ENCODE peak calls at places on chromosomes 12 and 14, in eight cellular contexts. M is transverse colon, I is GM12878, P is body of pancreas, J is uterus, K is IMR-90, B is HCT116, Q is A549. D is an unnamed sample.

GRCh38 chr12:7716391-7716790 is 5.2 kb downstream of the DPPA3 start:
- DNase-seq in M (no peak), I (no peak), P (no peak), J (no peak), K (no peak), B (peak; percentile 19), Q (peak; percentile 38), D (no peak)

GRCh38 chr12:110371408-110372055 is 32.0 kb downstream of the ANAPC7 start:
- DNase-seq in M (no peak), I (peak; percentile 57), P (no peak), J (peak; percentile 44), K (no peak), B (no peak), Q (no peak), D (no peak)

GRCh38 chr12:27868165-27868564 is 88.1 kb upstream of the MANSC4 start:
- DNase-seq in M (no peak), I (no peak), P (no peak), J (no peak), K (peak; percentile 93), B (no peak), Q (no peak), D (no peak)

GRCh38 chr12:2198088-2198501 is 145.3 kb downstream of the CACNA1C start:
- DNase-seq in M (no peak), I (no peak), P (no peak), J (peak; percentile 60), K (peak; percentile 64), B (peak; percentile 42), Q (no peak), D (peak; percentile 79)

GRCh38 chr12:115088995-115089841 is 405.2 kb upstream of the TBX3 start:
- DNase-seq in M (no peak), I (no peak), P (no peak), J (no peak), K (no peak), B (no peak), Q (no peak), D (no peak)

GRCh38 chr12:68336754-68337343 is 4.7 kb upstream of the MDM1 start:
- DNase-seq in M (peak; percentile 36), I (no peak), P (no peak), J (no peak), K (no peak), B (no peak), Q (no peak), D (no peak)

GRCh38 chr14:91245029-91245428 is 525 bp upstream of the GPR68 start:
- DNase-seq in M (peak; percentile 48), I (no peak), P (peak; percentile 28), J (no peak), K (no peak), B (no peak), Q (no peak), D (no peak)

GRCh38 chr12:51971679-51972423 is 20.4 kb downstream of the ACVR1B start:
- DNase-seq in M (no peak), I (no peak), P (no peak), J (no peak), K (no peak), B (no peak), Q (no peak), D (no peak)

GRCh38 chr14:101535232-101535631 is 26.1 kb upstream of the DIO3 start:
- DNase-seq in M (peak; percentile 27), I (no peak), P (no peak), J (no peak), K (no peak), B (no peak), Q (peak; percentile 51), D (no peak)

GRCh38 chr12:4270670-4271432 is 2.7 kb upstream of the CCND2 start:
- DNase-seq in M (peak; percentile 75), I (no peak), P (peak; percentile 49), J (peak; percentile 50), K (no peak), B (no peak), Q (no peak), D (no peak)

GRCh38 chr14:68793734-68794129 is 865 bp upstream of the ZFP36L1 start:
- DNase-seq in M (no peak), I (no peak), P (no peak), J (no peak), K (no peak), B (no peak), Q (no peak), D (no peak)
- TF ChIP-seq POLR2A in M (no peak), I (peak; percentile 72), P (no peak), J (no peak), K (peak; percentile 52), B (no peak), Q (peak; percentile 2), D (no peak)

DNA sequence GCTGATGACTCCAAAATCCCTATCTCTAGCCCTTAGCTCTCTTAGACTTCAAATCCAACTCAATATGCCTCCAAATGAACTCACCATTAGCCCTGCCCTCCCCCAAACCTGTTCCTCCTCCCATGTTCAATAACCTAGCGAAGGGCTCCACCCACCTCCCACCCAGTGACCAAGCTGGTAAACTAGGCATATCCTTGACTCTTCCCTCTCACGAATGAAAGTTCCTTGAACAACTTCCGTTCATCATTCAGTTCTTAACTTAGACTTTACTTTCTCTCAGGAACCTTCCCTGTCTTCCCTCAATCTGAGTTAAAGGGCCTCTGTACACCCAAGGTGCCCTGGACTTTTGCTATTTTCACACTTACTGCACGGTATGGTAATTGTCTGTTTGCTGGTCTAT is 1.9 kb upstream of the KLHDC1 start:
- DNase-seq in M (no peak), I (no peak), P (no peak), J (no peak), K (no peak), B (no peak), Q (no peak), D (no peak)
- TF ChIP-seq POLR2A in M (no peak), I (no peak), P (no peak), J (no peak), K (no peak), B (no peak), Q (no peak), D (no peak)

GRCh38 chr12:105089817-105090216 is 5.6 kb upstream of the ALDH1L2 start:
- DNase-seq in M (no peak), I (no peak), P (no peak), J (no peak), K (no peak), B (no peak), Q (no peak), D (no peak)
- TF ChIP-seq POLR2A in M (no peak), I (no peak), P (no peak), J (no peak), K (no peak), B (no peak), Q (no peak), D (no peak)

GRCh38 chr14:21263284-21264024 is 5.8 kb downstream of the HNRNPC start:
- DNase-seq in M (no peak), I (no peak), P (no peak), J (no peak), K (peak; percentile 49), B (no peak), Q (no peak), D (no peak)
- TF ChIP-seq POLR2A in M (no peak), I (no peak), P (no peak), J (no peak), K (no peak), B (no peak), Q (no peak), D (no peak)